ENCODE peak calls at places on chromosomes 11 and 22, in seven cellular contexts. C, D, L, P, K, R and S are unnamed samples.

GRCh38 chr11:120471131-120471530 is 40.4 kb upstream of the GRIK4 start:
- DNase-seq in C (no peak), D (peak), L (no peak), P (no peak), K (no peak), R (no peak), S (no peak)

GRCh38 chr22:17410576-17410975 is 41.3 kb downstream of the CECR2 start:
- DNase-seq in C (no peak), D (peak), L (no peak), P (no peak), K (no peak), R (no peak), S (no peak)

GRCh38 chr11:13169709-13170108 is 107.9 kb upstream of the BMAL1 start:
- DNase-seq in C (no peak), D (peak), L (no peak), P (no peak), K (no peak), R (no peak), S (no peak)

GRCh38 chr11:37504925-37505324 is 906.9 kb upstream of the RAG2 start:
- DNase-seq in C (no peak), D (peak), L (no peak), P (no peak), K (peak), R (no peak), S (no peak)

GRCh38 chr11:31809857-31810778 is 1.0 kb downstream of the PAX6 start:
- DNase-seq in C (no peak), D (peak), L (no peak), P (peak), K (no peak), R (no peak), S (no peak)

GRCh38 chr11:68498313-68498712 is 37.8 kb downstream of the PPP6R3 start:
- DNase-seq in C (no peak), D (peak), L (no peak), P (no peak), K (no peak), R (peak), S (no peak)

GRCh38 chr22:28938286-28938833 is 55.0 kb downstream of the ZNRF3 start:
- DNase-seq in C (no peak), D (no peak), L (no peak), P (no peak), K (peak), R (no peak), S (no peak)

GRCh38 chr22:22881116-22882032 is 6.2 kb upstream of the IGLL5 start:
- DNase-seq in C (no peak), D (no peak), L (peak), P (no peak), K (no peak), R (no peak), S (no peak)

GRCh38 chr11:102007567-102008437 is 39.4 kb upstream of the CFAP300 start:
- DNase-seq in C (no peak), D (peak), L (no peak), P (peak), K (peak), R (no peak), S (no peak)

GRCh38 chr11:115290479-115291390 is 213.5 kb downstream of the CADM1 start:
- DNase-seq in C (no peak), D (no peak), L (no peak), P (no peak), K (no peak), R (no peak), S (no peak)

GRCh38 chr11:83073248-83073647 is 1.6 kb upstream of the RAB30 start:
- DNase-seq in C (no peak), D (no peak), L (no peak), P (no peak), K (no peak), R (no peak), S (no peak)
- H3K27ac ChIP-seq in C (peak), D (no peak), L (peak), P (peak), K (no peak), R (peak), S (no peak)

GRCh38 chr11:61879152-61879551 is 12.2 kb downstream of the FADS3 start:
- DNase-seq in C (no peak), D (no peak), L (no peak), P (no peak), K (no peak), R (no peak), S (no peak)
- H3K27ac ChIP-seq in C (no peak), D (no peak), L (no peak), P (no peak), K (no peak), R (no peak), S (no peak)

GRCh38 chr11:45355706-45356041 is 69.5 kb upstream of the SYT13 start:
- DNase-seq in C (no peak), D (no peak), L (no peak), P (no peak), K (no peak), R (no peak), S (no peak)
- H3K27ac ChIP-seq in C (peak), D (peak), L (peak), P (peak), K (peak), R (peak), S (no peak)

GRCh38 chr22:37189011-37189466 is 992 bp upstream of the C1QTNF6 start:
- DNase-seq in C (no peak), D (peak), L (no peak), P (no peak), K (no peak), R (no peak), S (no peak)
- H3K27ac ChIP-seq in C (no peak), D (peak), L (peak), P (peak), K (peak), R (peak), S (peak)

DNA sequence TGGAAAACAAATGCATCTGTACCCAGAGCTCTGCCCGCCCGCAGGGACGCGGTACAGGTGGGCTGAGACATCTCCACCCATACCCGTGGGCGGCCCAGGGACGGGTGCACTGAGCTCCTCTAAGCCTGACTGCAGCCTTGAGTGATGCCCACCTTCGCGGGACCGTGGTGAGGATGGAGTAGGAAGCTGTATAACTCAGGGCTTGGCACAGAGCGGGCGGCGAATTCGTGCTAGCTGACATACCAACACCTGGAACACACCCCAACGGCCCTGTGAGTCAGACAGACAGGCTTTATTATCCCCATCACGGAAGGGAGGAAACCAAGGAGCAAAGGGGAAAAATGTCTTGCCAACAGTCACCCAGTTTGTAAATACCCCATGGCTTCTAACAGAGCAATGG is 61.9 kb downstream of the SMCO4 start:
- DNase-seq in C (no peak), D (no peak), L (peak), P (no peak), K (peak), R (no peak), S (no peak)
- H3K27ac ChIP-seq in C (no peak), D (no peak), L (peak), P (no peak), K (peak), R (no peak), S (no peak)

GRCh38 chr11:72078477-72078876 is 1.9 kb downstream of the NUMA1 start:
- DNase-seq in C (no peak), D (no peak), L (no peak), P (no peak), K (no peak), R (no peak), S (no peak)
- H3K27ac ChIP-seq in C (no peak), D (no peak), L (peak), P (peak), K (peak), R (no peak), S (no peak)

GRCh38 chr22:31952094-31952401 is 7.7 kb downstream of the YWHAH start:
- DNase-seq in C (no peak), D (peak), L (no peak), P (no peak), K (no peak), R (no peak), S (no peak)

GRCh38 chr22:31953251-31953650 is 8.9 kb downstream of the YWHAH start:
- DNase-seq in C (no peak), D (no peak), L (no peak), P (no peak), K (no peak), R (no peak), S (no peak)

GRCh38 chr22:31951201-31952093 is 7.1 kb downstream of the YWHAH start:
- DNase-seq in C (no peak), D (no peak), L (no peak), P (no peak), K (peak), R (no peak), S (no peak)

GRCh38 chr22:31950226-31950625 is 5.9 kb downstream of the YWHAH start:
- DNase-seq in C (no peak), D (no peak), L (no peak), P (no peak), K (no peak), R (no peak), S (no peak)

GRCh38 chr22:31952459-31952858 is 8.1 kb downstream of the YWHAH start:
- DNase-seq in C (no peak), D (peak), L (no peak), P (peak), K (no peak), R (no peak), S (no peak)
- H3K27ac ChIP-seq in C (no peak), D (no peak), L (peak), P (peak), K (no peak), R (peak), S (no peak)